ENCODE peak calls at places on chromosomes 5 and 9, in seven cellular contexts. J, R, H, A, V, G and X are unnamed samples.

GRCh38 chr9:128108784-128109709 is 18.5 kb downstream of the PTGES2 start:
- DNase-seq in A (no peak), V (no peak), G (no peak), H (no peak), R (no peak), J (no peak), X (no peak)

GRCh38 chr9:134293576-134294227 is 32.6 kb upstream of the RXRA start:
- DNase-seq in J (no peak), G (peak), R (peak), A (no peak), H (peak), V (no peak), X (peak)

GRCh38 chr9:131968632-131969031 is 111.0 kb downstream of the MED27 start:
- DNase-seq in V (no peak), G (no peak), R (no peak), A (no peak), J (no peak), H (no peak), X (no peak)

GRCh38 chr5:174910245-174910737 is 185.9 kb downstream of the MSX2 start:
- DNase-seq in J (peak), G (peak), A (peak), R (peak), H (peak), V (peak), X (peak)

GRCh38 chr5:116154931-116155330 is 70.1 kb downstream of the COMMD10 start:
- DNase-seq in G (no peak), J (no peak), A (no peak), H (no peak), R (no peak), V (no peak), X (no peak)

GRCh38 chr5:1551426-1551825 is 27.7 kb upstream of the LPCAT1 start:
- DNase-seq in V (no peak), H (no peak), A (no peak), R (no peak), G (no peak), J (no peak), X (no peak)

GRCh38 chr9:33186457-33187168 is 19.5 kb upstream of the B4GALT1 start:
- DNase-seq in H (no peak), G (no peak), A (no peak), R (peak), J (no peak), V (no peak), X (no peak)

GRCh38 chr5:125044491-125045282 is 298.2 kb upstream of the ZNF608 start:
- DNase-seq in A (no peak), G (no peak), H (no peak), R (no peak), J (no peak), V (no peak), X (no peak)

GRCh38 chr9:83005963-83006362 is 57.0 kb downstream of the RASEF start:
- DNase-seq in R (no peak), V (no peak), H (no peak), J (no peak), A (no peak), G (no peak), X (no peak)

GRCh38 chr9:120394058-120394669 is 185.8 kb downstream of the CDK5RAP2 start:
- DNase-seq in A (no peak), V (no peak), J (no peak), R (peak), H (no peak), G (no peak), X (no peak)

GRCh38 chr9:90445391-90445790 is 197.2 kb downstream of the DIRAS2 start:
- DNase-seq in R (no peak), J (no peak), V (no peak), A (no peak), G (no peak), H (no peak), X (no peak)